ENCODE peak calls at places on chromosomes 13 and 19, in four cellular contexts. S, W, N and Q are unnamed samples.

GRCh38 chr13:102003848-102004570 is 397.8 kb downstream of the FGF14 start:
- DNase-seq in S (no peak), W (no peak), N (no peak), Q (no peak)

GRCh38 chr19:34976611-34977010 is 12.6 kb upstream of the ZNF792 start:
- DNase-seq in S (no peak), W (no peak), N (no peak), Q (no peak)

GRCh38 chr13:113901642-113902041 is 37.8 kb upstream of the GAS6 start:
- DNase-seq in S (no peak), W (no peak), N (no peak), Q (peak; percentile 14)

GRCh38 chr19:49132974-49133609 is 13.7 kb downstream of the PPFIA3 start:
- DNase-seq in S (no peak), W (no peak), N (no peak), Q (no peak)

GRCh38 chr13:53069800-53070199 is 41.2 kb downstream of the OLFM4 start:
- DNase-seq in S (no peak), W (no peak), N (no peak), Q (no peak)

GRCh38 chr19:1975081-1975480 is 34.1 kb downstream of the CSNK1G2 start:
- DNase-seq in S (no peak), W (no peak), N (no peak), Q (peak; percentile 83)

GRCh38 chr19:18712981-18713380 is 29.5 kb downstream of the CRTC1 start:
- DNase-seq in S (no peak), W (no peak), N (no peak), Q (no peak)

GRCh38 chr13:98372886-98373285 is 195.8 kb upstream of the RNF113B start:
- DNase-seq in S (no peak), W (no peak), N (no peak), Q (no peak)

GRCh38 chr19:13846533-13847032 is 30.4 kb upstream of the NANOS3 start:
- DNase-seq in S (peak; percentile 95), W (peak; percentile 89), N (peak; percentile 91), Q (peak; percentile 80)

GRCh38 chr13:31747966-31748365 is 8.6 kb downstream of the RXFP2 start:
- DNase-seq in S (no peak), W (no peak), N (no peak), Q (no peak)

GRCh38 chr13:41352935-41353801 is 42.1 kb downstream of the NAA16 start:
- DNase-seq in S (peak; percentile 71), W (peak; percentile 56), N (no peak), Q (no peak)

GRCh38 chr19:7287716-7288115 is 6.5 kb downstream of the INSR start:
- DNase-seq in S (no peak), W (no peak), N (no peak), Q (no peak)

GRCh38 chr13:38538412-38538811 is 148.5 kb upstream of the FREM2 start:
- DNase-seq in S (no peak), W (no peak), N (no peak), Q (no peak)

GRCh38 chr13:41054919-41055619 is 6.2 kb upstream of the WBP4 start:
- DNase-seq in S (no peak), W (no peak), N (no peak), Q (no peak)

GRCh38 chr19:19744641-19745040 is 11.7 kb upstream of the ZNF14 start:
- DNase-seq in S (no peak), W (no peak), N (no peak), Q (no peak)

GRCh38 chr19:38919837-38920528 is 8.0 kb upstream of the CCER2 start:
- DNase-seq in S (no peak), W (no peak), N (no peak), Q (no peak)

GRCh38 chr13:42218576-42218975 is 53.4 kb upstream of the AKAP11 start:
- DNase-seq in S (no peak), W (peak; percentile 49), N (no peak), Q (no peak)

GRCh38 chr19:14517446-14517839 is 754 bp downstream of the DNAJB1 start:
- DNase-seq in S (no peak), W (no peak), N (no peak), Q (no peak)

GRCh38 chr13:98581971-98582702 is 5.2 kb upstream of the STK24 start:
- DNase-seq in S (peak; percentile 14), W (peak; percentile 60), N (no peak), Q (no peak)

GRCh38 chr13:84096221-84096620 is 213.9 kb upstream of the SLITRK1 start:
- DNase-seq in S (peak; percentile 4), W (peak; percentile 1), N (no peak), Q (no peak)

GRCh38 chr13:31073859-31074718 is 87.6 kb downstream of the HSPH1 start:
- DNase-seq in S (no peak), W (peak; percentile 41), N (no peak), Q (no peak)

GRCh38 chr13:26247011-26247410 is 6.9 kb upstream of the CDK8 start:
- DNase-seq in S (no peak), W (no peak), N (no peak), Q (no peak)

GRCh38 chr13:26697069-26697955 is 63.3 kb downstream of the GPR12 start:
- DNase-seq in S (no peak), W (no peak), N (no peak), Q (no peak)

GRCh38 chr19:20039203-20039723 is at the start of gene ZNF682:
- DNase-seq in S (peak; percentile 74), W (peak; percentile 93), N (peak; percentile 96), Q (peak; percentile 94)

GRCh38 chr19:2223959-2224358 is 12.2 kb downstream of the PLEKHJ1 start:
- DNase-seq in S (no peak), W (no peak), N (no peak), Q (no peak)

GRCh38 chr13:60759499-60759898 is 362.5 kb downstream of the TDRD3 start:
- DNase-seq in S (peak; percentile 59), W (no peak), N (no peak), Q (no peak)

GRCh38 chr19:32748497-32748896 is 28.9 kb downstream of the TDRD12 start:
- DNase-seq in S (peak; percentile 4), W (no peak), N (no peak), Q (no peak)

GRCh38 chr19:10811391-10812111 is 24.5 kb downstream of the TMED1 start:
- DNase-seq in S (no peak), W (no peak), N (no peak), Q (no peak)

GRCh38 chr13:103788061-103788652 is 721.9 kb upstream of the SLC10A2 start:
- DNase-seq in S (peak; percentile 10), W (no peak), N (peak; percentile 12), Q (no peak)

GRCh38 chr13:91355099-91355825 is 7.8 kb downstream of the MIR17HG start:
- DNase-seq in S (no peak), W (no peak), N (no peak), Q (no peak)
- H3K4me1 ChIP-seq in S (peaks cover 9% of the 10 kb centered on the region), W (peaks cover 11% of the 10 kb centered on the region), N (peaks cover 4% of the 10 kb centered on the region), Q (no peaks in the 10 kb centered on the region)

DNA sequence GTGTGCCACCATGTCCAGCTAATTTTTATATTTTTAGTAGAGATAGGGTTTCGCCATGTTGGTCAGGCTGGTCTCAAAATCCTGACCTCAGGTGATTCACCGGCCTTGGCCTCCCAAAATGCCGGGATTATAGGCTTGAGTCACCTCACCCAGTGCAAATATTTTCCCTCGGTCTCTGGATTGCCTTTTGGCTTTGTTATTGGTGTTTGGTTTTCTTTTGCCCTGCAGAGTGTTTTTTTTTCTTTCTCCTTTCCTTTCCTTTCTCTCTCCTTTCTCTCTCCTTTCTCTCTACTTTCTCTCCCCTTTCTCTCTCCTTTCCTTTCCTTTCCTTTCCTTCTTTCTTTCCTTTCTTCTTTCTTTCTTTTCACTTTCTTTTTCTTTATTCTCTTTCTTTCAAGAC is 33.2 kb downstream of the KDM4B start:
- DNase-seq in S (peak; percentile 96), W (peak; percentile 73), N (no peak), Q (no peak)
- TF ChIP-seq CTCF in S (no peak), W (no peak), N (no peak), Q (no peak)

DNA sequence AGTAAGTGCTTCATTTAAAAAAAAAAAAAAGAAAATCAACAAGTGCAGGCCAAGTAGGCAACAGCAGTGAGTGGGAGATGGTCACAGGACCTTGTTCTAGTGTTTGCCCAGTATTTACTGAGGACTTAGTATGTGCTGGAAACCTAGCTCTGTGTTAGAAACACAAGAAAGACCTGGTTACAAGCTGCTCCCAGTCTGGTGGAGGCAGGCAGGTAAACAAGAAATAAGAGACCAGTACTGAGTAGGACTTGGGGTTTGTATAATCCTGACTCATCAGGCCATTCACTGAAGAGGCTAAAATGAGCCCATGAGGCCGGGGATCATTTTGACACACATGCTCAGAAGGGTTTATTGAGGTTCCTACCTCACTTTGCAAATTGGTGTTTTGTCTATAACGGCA is 21.5 kb upstream of the SERPINE3 start:
- DNase-seq in S (peak; percentile 56), W (no peak), N (no peak), Q (no peak)
- H3K4me1 ChIP-seq in S (peaks cover 17% of the 10 kb centered on the region), W (no peaks in the 10 kb centered on the region), N (no peaks in the 10 kb centered on the region), Q (no peaks in the 10 kb centered on the region)

GRCh38 chr19:15840833-15841232 is 25.4 kb upstream of the OR10H1 start:
- DNase-seq in S (no peak), W (no peak), N (no peak), Q (no peak)

GRCh38 chr19:15841875-15842569 is 26.6 kb upstream of the OR10H1 start:
- DNase-seq in S (no peak), W (no peak), N (no peak), Q (no peak)

GRCh38 chr19:15831626-15832025 is 16.2 kb upstream of the OR10H1 start:
- DNase-seq in S (no peak), W (no peak), N (no peak), Q (no peak)

GRCh38 chr19:15836345-15836594 is 20.8 kb upstream of the OR10H1 start:
- DNase-seq in S (no peak), W (no peak), N (no peak), Q (no peak)

GRCh38 chr19:15836595-15837398 is 21.3 kb upstream of the OR10H1 start:
- DNase-seq in S (peak; percentile 96), W (peak; percentile 92), N (peak; percentile 98), Q (peak; percentile 98)
- TF ChIP-seq CTCF in S (no peak), W (no peak), N (no peak), Q (no peak)